ENCODE peak calls at places on chromosome 11, in seven cellular contexts. H, E, Q, S, J, O and V are unnamed samples.

GRCh38 chr11:84564180-84564866 is 1062.8 kb downstream of the DLG2 start:
- DNase-seq in O (peak), E (peak), S (no peak), Q (no peak), H (no peak), J (peak), V (peak)

GRCh38 chr11:78344114-78344513 is 73.5 kb downstream of the GAB2 start:
- DNase-seq in E (no peak), H (no peak), O (no peak), Q (no peak), S (no peak), J (no peak), V (no peak)

GRCh38 chr11:122720482-122720881 is 65.0 kb downstream of the UBASH3B start:
- DNase-seq in S (no peak), O (no peak), H (no peak), Q (no peak), J (no peak), E (no peak), V (no peak)

GRCh38 chr11:68835328-68835727 is 6.4 kb downstream of the CPT1A start:
- DNase-seq in E (no peak), S (no peak), O (no peak), H (no peak), Q (no peak), J (no peak), V (no peak)

GRCh38 chr11:2548596-2548995 is 103.8 kb downstream of the KCNQ1 start:
- DNase-seq in Q (no peak), H (no peak), J (no peak), O (no peak), E (no peak), S (no peak), V (no peak)

GRCh38 chr11:1877211-1878133 is 14.2 kb downstream of the PRR33 start:
- DNase-seq in E (peak), Q (no peak), H (peak), O (no peak), S (no peak), J (peak), V (no peak)

GRCh38 chr11:34315006-34315793 is 42.6 kb downstream of the ABTB2 start:
- DNase-seq in J (peak), S (no peak), O (no peak), Q (peak), E (no peak), H (no peak), V (no peak)

GRCh38 chr11:17405232-17406005 is 17.0 kb upstream of the KCNJ11 start:
- DNase-seq in Q (no peak), H (peak), O (peak), J (peak), E (peak), S (peak), V (peak)

GRCh38 chr11:29447821-29448220 is 569.0 kb downstream of the KCNA4 start:
- DNase-seq in J (no peak), Q (no peak), O (no peak), H (no peak), S (no peak), E (no peak), V (no peak)

GRCh38 chr11:29446132-29446531 is 570.7 kb downstream of the KCNA4 start:
- DNase-seq in S (no peak), Q (no peak), J (no peak), E (no peak), O (no peak), H (no peak), V (no peak)

GRCh38 chr11:29449280-29450074 is 567.4 kb downstream of the KCNA4 start:
- DNase-seq in Q (no peak), H (no peak), S (no peak), O (no peak), J (no peak), E (peak), V (no peak)

GRCh38 chr11:29452131-29452530 is 564.7 kb downstream of the KCNA4 start:
- DNase-seq in H (no peak), Q (no peak), J (no peak), S (no peak), E (peak), O (no peak), V (no peak)

DNA sequence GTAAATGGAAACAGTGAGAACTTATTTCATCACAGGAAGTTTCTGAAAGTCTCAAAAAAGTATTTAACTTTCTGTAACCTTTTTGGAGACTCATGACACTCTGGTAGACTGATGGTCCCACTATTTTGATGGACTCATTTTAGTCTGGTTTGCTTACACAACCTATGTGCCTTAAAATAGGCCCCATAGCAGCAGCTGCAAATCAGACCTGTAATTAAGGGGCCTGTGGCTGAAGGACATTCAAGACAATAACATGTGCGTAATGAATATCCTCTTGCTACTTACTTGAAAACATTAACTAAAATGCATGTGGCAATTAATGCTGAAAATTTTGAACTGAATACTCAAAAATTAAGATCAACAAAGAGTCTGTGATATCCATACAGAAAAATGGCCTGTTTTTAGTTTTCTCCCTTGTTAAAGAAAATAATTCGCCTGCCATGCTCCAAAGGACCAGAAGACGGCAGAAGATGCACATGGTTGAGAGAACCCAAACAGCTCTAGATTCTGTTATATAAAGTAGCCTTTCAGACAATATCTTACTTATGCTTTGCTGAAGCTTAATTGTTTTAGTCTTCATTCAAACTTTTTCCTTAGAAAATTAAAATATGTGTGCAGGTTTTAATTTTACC is 568.5 kb downstream of the KCNA4 start:
- DNase-seq in J (no peak), H (no peak), Q (no peak), E (peak), O (peak), S (no peak), V (no peak)
- TF ChIP-seq CTCF in J (peak), H (peak), Q (peak), E (peak), O (peak), S (no peak), V (no peak)

DNA sequence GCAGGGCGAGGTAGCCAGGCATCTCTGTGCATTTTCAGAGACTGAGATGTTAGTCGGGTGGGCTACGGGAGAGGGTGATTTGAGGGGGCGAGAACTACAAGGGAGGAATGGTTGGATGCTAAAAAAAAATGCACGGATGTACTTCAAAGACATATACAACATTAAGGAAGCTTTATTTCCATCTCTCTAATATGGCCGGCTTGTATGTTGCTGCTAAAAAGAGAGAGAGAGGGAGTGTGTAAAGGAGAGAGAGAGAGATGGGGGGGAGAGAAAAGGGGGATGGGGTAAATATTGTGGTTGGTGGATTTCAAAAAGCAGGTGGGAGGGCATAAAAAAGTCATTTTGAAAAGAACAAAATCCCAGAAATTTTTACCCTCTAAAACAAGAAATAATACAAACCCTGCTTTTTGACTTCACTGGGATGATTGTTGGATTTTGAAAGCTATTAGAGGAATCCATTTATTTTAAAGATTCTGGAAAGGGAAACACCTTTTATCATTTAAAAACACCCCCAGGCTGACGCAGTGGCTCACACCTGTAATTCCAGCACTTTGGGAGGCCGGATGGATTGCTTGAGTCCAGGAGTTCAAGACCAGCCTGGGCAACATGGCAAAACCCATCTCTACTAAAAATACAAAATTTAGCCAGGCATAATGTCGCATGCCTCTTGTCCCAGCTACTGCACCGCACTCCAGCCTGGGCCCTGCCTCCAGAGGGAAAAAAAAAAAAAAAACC is at the start of gene SCN2B:
- DNase-seq in O (no peak), S (no peak), H (no peak), J (peak), Q (no peak), E (no peak), V (no peak)
- H3K4me3 ChIP-seq in O (no peak), S (peak), H (no peak), J (peak), Q (peak), E (no peak), V (no peak)

DNA sequence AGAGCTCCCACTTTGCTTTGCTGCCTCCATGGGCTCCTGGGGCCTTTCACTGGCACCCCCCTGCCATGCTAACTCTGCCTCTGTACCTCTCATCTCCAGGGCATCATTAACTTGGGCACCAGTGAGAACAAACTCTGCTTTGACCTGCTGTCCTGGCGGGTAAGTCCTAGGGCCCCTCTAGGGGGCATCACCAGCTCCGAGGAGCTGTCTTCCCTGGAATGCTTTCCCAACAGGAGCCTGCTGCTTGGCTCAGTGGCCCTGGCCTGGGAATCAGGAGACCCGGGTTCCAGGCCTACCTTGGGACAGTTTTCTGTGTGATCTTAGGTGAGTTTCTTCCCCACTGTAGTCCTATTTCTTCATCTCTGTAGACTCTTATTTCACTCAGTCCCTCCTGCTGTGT is 5.1 kb downstream of the ACCS start:
- DNase-seq in O (no peak), Q (no peak), E (no peak), H (no peak), J (no peak), S (no peak), V (no peak)
- TF ChIP-seq CTCF in O (peak), Q (no peak), E (no peak), H (no peak), J (no peak), S (no peak), V (no peak)

DNA sequence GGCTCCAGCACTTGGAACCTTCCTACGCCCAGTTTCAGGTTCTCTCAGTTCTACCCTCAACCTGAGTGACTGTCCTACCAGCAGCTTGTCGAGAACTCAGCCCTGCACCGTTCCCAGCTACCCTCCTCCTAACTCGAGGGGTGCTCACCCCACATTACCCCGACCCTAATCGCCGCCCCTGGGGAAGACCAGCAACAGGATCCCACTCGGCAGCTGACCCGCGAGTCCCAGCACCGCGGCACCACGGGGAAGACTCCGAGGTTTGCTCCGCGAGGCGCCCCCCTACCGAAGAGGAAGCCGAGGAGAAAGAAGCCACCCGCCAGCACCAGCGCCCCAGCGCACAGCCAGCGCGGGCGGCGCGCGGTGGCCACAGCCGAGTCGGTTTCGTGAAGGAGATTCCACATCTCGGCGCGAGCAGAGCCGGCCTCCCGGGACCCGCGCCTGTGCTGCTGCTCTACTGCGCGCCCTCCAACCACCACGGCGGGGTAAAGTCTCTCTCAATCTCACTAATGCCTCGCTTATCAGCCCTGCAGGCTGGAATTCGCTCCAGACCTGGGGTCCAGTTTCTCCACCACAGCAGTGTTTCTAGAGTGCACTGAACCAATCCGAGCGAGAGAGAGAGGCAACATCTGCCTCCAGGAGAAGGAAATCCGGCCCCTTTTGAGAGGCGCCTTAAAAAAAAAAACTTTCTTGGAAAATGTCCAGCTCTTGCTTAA is at the start of gene FOLH1:
- DNase-seq in J (peak), O (peak), Q (no peak), E (peak), S (no peak), H (peak), V (no peak)
- H3K4me3 ChIP-seq in J (peak), O (peak), Q (no peak), E (peak), S (peak), H (peak), V (no peak)

GRCh38 chr11:112780351-112781043 is 180.7 kb upstream of the NCAM1 start:
- DNase-seq in J (no peak), S (no peak), O (no peak), H (no peak), Q (peak), E (peak), V (no peak)
- TF ChIP-seq CTCF in J (peak), S (peak), O (no peak), H (no peak), Q (no peak), E (no peak), V (no peak)

GRCh38 chr11:117037279-117037951 is 60.8 kb downstream of the SIK3 start:
- DNase-seq in S (no peak), H (no peak), Q (no peak), J (no peak), O (peak), E (no peak), V (no peak)
- H3K4me3 ChIP-seq in S (no peak), H (no peak), Q (no peak), J (no peak), O (no peak), E (no peak), V (no peak)

DNA sequence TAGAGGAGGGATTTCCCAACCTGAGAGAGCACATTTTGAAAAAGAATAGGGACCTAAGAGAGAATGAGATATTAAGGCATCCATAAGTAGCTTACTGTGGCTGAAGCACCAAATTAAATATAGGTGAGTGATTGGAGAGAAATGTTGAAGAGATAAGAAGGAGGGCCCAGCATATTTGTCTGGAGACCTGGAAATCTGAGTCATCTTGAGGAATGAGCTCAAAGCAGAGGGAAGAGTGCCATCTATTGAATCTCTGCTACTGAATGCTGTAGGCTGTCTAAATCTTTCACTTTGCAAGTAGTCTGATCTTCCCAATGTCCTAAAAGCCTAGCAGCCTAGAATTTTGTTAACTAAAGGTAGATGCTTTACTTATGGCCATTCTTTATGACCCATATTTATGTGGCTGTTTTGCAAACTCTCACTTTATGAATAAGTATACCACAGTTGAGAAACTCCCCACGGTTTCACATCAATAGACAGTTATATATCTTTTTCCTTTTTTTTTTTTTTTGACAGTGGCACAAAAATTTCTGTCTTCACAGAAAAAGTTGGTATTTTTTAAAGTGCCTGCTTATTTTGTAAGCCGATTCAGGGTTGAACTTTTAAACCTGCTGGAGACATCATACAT is 2093.5 kb downstream of the LRRC4C start:
- DNase-seq in S (no peak), Q (peak), J (no peak), E (peak), H (no peak), O (peak), V (no peak)
- TF ChIP-seq CTCF in S (no peak), Q (peak), J (peak), E (no peak), H (no peak), O (peak), V (no peak)

DNA sequence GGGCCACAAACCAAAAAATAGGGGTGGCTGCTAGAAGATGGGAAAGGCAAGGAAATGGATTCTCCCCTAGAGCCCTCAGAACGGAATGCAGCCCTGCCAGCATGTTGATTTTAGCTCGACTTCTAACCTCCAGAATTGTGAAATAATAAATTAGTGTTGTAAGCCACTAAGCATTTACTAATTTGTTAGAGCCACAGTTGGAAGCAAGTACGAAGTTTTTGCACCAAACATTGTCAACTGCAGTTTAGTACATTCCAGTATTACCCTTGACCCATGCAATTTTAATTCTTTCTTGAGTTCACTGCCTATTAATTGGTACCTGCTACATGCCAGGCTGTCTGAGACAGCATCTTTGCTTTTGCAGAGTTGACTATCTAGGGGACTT is 32.2 kb downstream of the PARVA start:
- DNase-seq in E (no peak), H (no peak), Q (no peak), S (no peak), O (no peak), J (no peak), V (no peak)
- H3K4me3 ChIP-seq in E (no peak), H (no peak), Q (no peak), S (no peak), O (no peak), J (no peak), V (no peak)

DNA sequence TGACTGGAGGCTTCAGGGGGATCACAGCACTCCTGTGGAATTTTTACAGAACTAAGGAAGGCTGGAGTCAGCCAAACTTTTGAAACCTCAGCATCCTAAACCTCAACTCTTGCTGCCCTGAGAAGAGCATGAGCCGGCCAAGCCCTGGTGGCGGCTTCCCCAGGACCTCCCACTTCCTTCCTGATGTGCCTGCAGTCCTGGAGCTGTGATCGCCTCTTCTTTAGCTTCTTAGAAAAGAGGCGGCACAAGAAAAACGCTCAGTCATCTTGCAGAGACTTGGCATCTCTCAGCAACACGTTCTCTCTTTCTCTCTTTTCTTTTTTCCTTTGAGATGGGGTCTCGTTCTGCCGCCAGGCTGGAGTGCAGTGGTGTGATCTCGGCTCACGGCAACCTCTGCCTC is 40.4 kb upstream of the AMPD3 start:
- DNase-seq in J (no peak), E (peak), H (no peak), O (peak), S (no peak), Q (no peak), V (no peak)
- TF ChIP-seq CTCF in J (no peak), E (no peak), H (no peak), O (no peak), S (no peak), Q (no peak), V (no peak)